ENCODE peak calls at places on chromosomes 13 and 19, in eight cellular contexts. C, F, L, Y, D, O, M and X are unnamed samples.

GRCh38 chr13:105207586-105208293 is 1327.7 kb downstream of the EFNB2 start:
- DNase-seq in C (no peak), F (no peak), L (no peak), Y (no peak), D (no peak), O (no peak), M (no peak), X (peak)

GRCh38 chr13:75771818-75772217 is 135.7 kb downstream of the LMO7 start:
- DNase-seq in C (peak), F (no peak), L (no peak), Y (no peak), D (no peak), O (no peak), M (no peak), X (peak)

GRCh38 chr13:50198508-50198907 is 183.3 kb downstream of the KCNRG start:
- DNase-seq in C (peak), F (no peak), L (no peak), Y (no peak), D (no peak), O (no peak), M (no peak), X (peak)

GRCh38 chr19:6723108-6723618 is 2.7 kb upstream of the C3 start:
- DNase-seq in C (no peak), F (no peak), L (no peak), Y (no peak), D (no peak), O (no peak), M (peak), X (peak)

GRCh38 chr13:91270031-91270430 is 77.5 kb upstream of the MIR17HG start:
- DNase-seq in C (no peak), F (no peak), L (no peak), Y (no peak), D (no peak), O (no peak), M (no peak), X (peak)

GRCh38 chr19:5534787-5535586 is 32.8 kb downstream of the TINCR start:
- DNase-seq in C (no peak), F (peak), L (no peak), Y (no peak), D (no peak), O (peak), M (no peak), X (no peak)

GRCh38 chr19:2528543-2529173 is 52.7 kb downstream of the GADD45B start:
- DNase-seq in C (no peak), F (peak), L (no peak), Y (no peak), D (no peak), O (no peak), M (no peak), X (no peak)

GRCh38 chr19:14772467-14772866 is 5.9 kb downstream of the ADGRE2 start:
- DNase-seq in C (no peak), F (peak), L (no peak), Y (no peak), D (no peak), O (no peak), M (no peak), X (no peak)

GRCh38 chr19:39409207-39409885 is 2.7 kb downstream of the ZFP36 start:
- DNase-seq in C (peak), F (peak), L (peak), Y (peak), D (no peak), O (peak), M (no peak), X (no peak)

GRCh38 chr13:94677799-94678198 is 34.5 kb downstream of the SOX21 start:
- DNase-seq in C (no peak), F (no peak), L (no peak), Y (no peak), D (no peak), O (no peak), M (no peak), X (no peak)

GRCh38 chr13:36680918-36681317 is 7.1 kb downstream of the SERTM1 start:
- DNase-seq in C (no peak), F (no peak), L (no peak), Y (no peak), D (no peak), O (no peak), M (no peak), X (peak)

GRCh38 chr13:105925496-105925895 is 610.0 kb downstream of the EFNB2 start:
- DNase-seq in C (peak), F (no peak), L (no peak), Y (no peak), D (no peak), O (no peak), M (no peak), X (peak)

GRCh38 chr19:42185281-42185680 is 32.2 kb downstream of the DEDD2 start:
- DNase-seq in C (peak), F (no peak), L (no peak), Y (no peak), D (peak), O (no peak), M (no peak), X (no peak)

GRCh38 chr13:81990652-81991051 is 1649.7 kb upstream of the SPRY2 start:
- DNase-seq in C (no peak), F (peak), L (no peak), Y (no peak), D (no peak), O (no peak), M (no peak), X (no peak)

GRCh38 chr19:49870309-49870901 is 3.0 kb upstream of the PNKP start:
- DNase-seq in C (no peak), F (no peak), L (no peak), Y (no peak), D (no peak), O (no peak), M (no peak), X (no peak)

GRCh38 chr19:4976412-4977298 is 7.7 kb downstream of the KDM4B start:
- DNase-seq in C (no peak), F (peak), L (peak), Y (no peak), D (peak), O (no peak), M (peak), X (peak)

GRCh38 chr13:41384749-41385503 is 72.4 kb upstream of the RGCC start:
- DNase-seq in C (no peak), F (no peak), L (no peak), Y (no peak), D (no peak), O (no peak), M (no peak), X (no peak)

GRCh38 chr13:37995052-37995451 is 125.5 kb upstream of the TRPC4 start:
- DNase-seq in C (peak), F (no peak), L (no peak), Y (no peak), D (no peak), O (no peak), M (peak), X (peak)

GRCh38 chr13:20159646-20160345 is 1.1 kb downstream of the GJA3 start:
- DNase-seq in C (peak), F (no peak), L (no peak), Y (no peak), D (no peak), O (peak), M (no peak), X (peak)

GRCh38 chr19:811007-811434 is 10.7 kb downstream of the PLPPR3 start:
- DNase-seq in C (no peak), F (peak), L (no peak), Y (no peak), D (no peak), O (no peak), M (no peak), X (no peak)

GRCh38 chr13:98556968-98557591 is 19.8 kb downstream of the STK24 start:
- DNase-seq in C (peak), F (no peak), L (no peak), Y (no peak), D (no peak), O (no peak), M (no peak), X (peak)

GRCh38 chr13:20891034-20891433 is 11.5 kb downstream of the XPO4 start:
- DNase-seq in C (no peak), F (no peak), L (no peak), Y (no peak), D (no peak), O (no peak), M (no peak), X (no peak)

GRCh38 chr19:16435999-16436650 is 35.6 kb downstream of the EPS15L1 start:
- DNase-seq in C (no peak), F (no peak), L (no peak), Y (no peak), D (peak), O (no peak), M (peak), X (peak)

GRCh38 chr13:98291658-98292057 is 114.6 kb upstream of the RNF113B start:
- DNase-seq in C (peak), F (no peak), L (no peak), Y (no peak), D (peak), O (no peak), M (peak), X (no peak)

GRCh38 chr13:73060251-73061160 is 1.7 kb downstream of the KLF5 start:
- DNase-seq in C (peak), F (no peak), L (no peak), Y (no peak), D (no peak), O (peak), M (no peak), X (peak)

GRCh38 chr13:97140611-97141010 is 81.5 kb upstream of the MBNL2 start:
- DNase-seq in C (no peak), F (no peak), L (no peak), Y (no peak), D (no peak), O (no peak), M (no peak), X (no peak)

GRCh38 chr19:54164369-54165068 is 5.0 kb upstream of the LENG1 start:
- DNase-seq in C (peak), F (peak), L (no peak), Y (no peak), D (no peak), O (no peak), M (no peak), X (peak)

GRCh38 chr13:49020940-49021548 is 45.3 kb downstream of the FNDC3A start:
- DNase-seq in C (peak), F (peak), L (no peak), Y (no peak), D (no peak), O (no peak), M (no peak), X (no peak)

GRCh38 chr13:99389520-99390304 is 82.5 kb upstream of the GPR183 start:
- DNase-seq in C (no peak), F (no peak), L (no peak), Y (no peak), D (no peak), O (no peak), M (no peak), X (no peak)

GRCh38 chr19:7869910-7870511 is 4.2 kb downstream of the PRR36 start:
- DNase-seq in C (peak), F (peak), L (no peak), Y (no peak), D (no peak), O (peak), M (no peak), X (no peak)